ENCODE peak calls at places on chromosomes 5 and 9, in seven cellular contexts. One of them, this sample, is unnamed.

GRCh38 chr5:133473291-133473690 is 139.1 kb downstream of the FSTL4 start:
- DNase-seq in H9: no peak
- DNase-seq in trophoblast cell: peak
- DNase-seq in mesendoderm: no peak
- DNase-seq in H1: no peak
- DNase-seq in IMR-90: no peak
- DNase-seq in neuronal stem cell: no peak
- DNase-seq in this sample: no peak

GRCh38 chr9:115254781-115255180 is 136.8 kb upstream of the TNC start:
- DNase-seq in trophoblast cell: peak
- DNase-seq in H1: no peak
- DNase-seq in mesendoderm: no peak
- DNase-seq in IMR-90: peak
- DNase-seq in H9: no peak
- DNase-seq in neuronal stem cell: no peak
- DNase-seq in this sample: peak

GRCh38 chr5:160311491-160312138 is 749 bp downstream of the CCNJL start:
- DNase-seq in neuronal stem cell: no peak
- DNase-seq in trophoblast cell: no peak
- DNase-seq in H9: no peak
- DNase-seq in mesendoderm: peak
- DNase-seq in IMR-90: no peak
- DNase-seq in H1: peak
- DNase-seq in this sample: peak

GRCh38 chr9:94936411-94936810 is 209.9 kb downstream of the AOPEP start:
- DNase-seq in neuronal stem cell: no peak
- DNase-seq in H9: no peak
- DNase-seq in trophoblast cell: no peak
- DNase-seq in IMR-90: peak
- DNase-seq in mesendoderm: no peak
- DNase-seq in H1: no peak
- DNase-seq in this sample: peak

GRCh38 chr9:31023793-31024192 is 1360.7 kb upstream of the ACO1 start:
- DNase-seq in H9: no peak
- DNase-seq in H1: no peak
- DNase-seq in IMR-90: no peak
- DNase-seq in mesendoderm: no peak
- DNase-seq in neuronal stem cell: no peak
- DNase-seq in trophoblast cell: no peak
- DNase-seq in this sample: no peak

GRCh38 chr5:154221371-154221896 is 30.9 kb downstream of the GALNT10 start:
- DNase-seq in IMR-90: peak
- DNase-seq in trophoblast cell: peak
- DNase-seq in mesendoderm: peak
- DNase-seq in H1: peak
- DNase-seq in neuronal stem cell: no peak
- DNase-seq in H9: no peak
- DNase-seq in this sample: peak

GRCh38 chr5:79535477-79536192 is 21.7 kb upstream of the HOMER1 start:
- DNase-seq in neuronal stem cell: no peak
- DNase-seq in mesendoderm: no peak
- DNase-seq in trophoblast cell: peak
- DNase-seq in H1: no peak
- DNase-seq in H9: no peak
- DNase-seq in IMR-90: peak
- DNase-seq in this sample: peak

GRCh38 chr9:132531187-132531586 is 51.2 kb upstream of the BARHL1 start:
- DNase-seq in H1: no peak
- DNase-seq in neuronal stem cell: no peak
- DNase-seq in trophoblast cell: no peak
- DNase-seq in IMR-90: no peak
- DNase-seq in mesendoderm: peak
- DNase-seq in H9: peak
- DNase-seq in this sample: no peak

GRCh38 chr9:111094433-111095421 is 56.5 kb upstream of the LPAR1 start:
- DNase-seq in neuronal stem cell: no peak
- DNase-seq in H1: no peak
- DNase-seq in IMR-90: peak
- DNase-seq in trophoblast cell: peak
- DNase-seq in H9: no peak
- DNase-seq in mesendoderm: no peak
- DNase-seq in this sample: peak

GRCh38 chr9:9341203-9341602 is 1271.6 kb downstream of the PTPRD start:
- DNase-seq in neuronal stem cell: peak
- DNase-seq in IMR-90: no peak
- DNase-seq in H9: no peak
- DNase-seq in H1: no peak
- DNase-seq in trophoblast cell: no peak
- DNase-seq in mesendoderm: no peak
- DNase-seq in this sample: no peak

GRCh38 chr5:73435640-73436534 is 12.7 kb downstream of the FOXD1 start:
- DNase-seq in neuronal stem cell: no peak
- DNase-seq in H1: no peak
- DNase-seq in mesendoderm: peak
- DNase-seq in IMR-90: no peak
- DNase-seq in H9: peak
- DNase-seq in trophoblast cell: no peak
- DNase-seq in this sample: no peak

GRCh38 chr5:179605026-179605833 is 18.2 kb downstream of the HNRNPH1 start:
- DNase-seq in mesendoderm: no peak
- DNase-seq in neuronal stem cell: no peak
- DNase-seq in H1: no peak
- DNase-seq in IMR-90: peak
- DNase-seq in trophoblast cell: peak
- DNase-seq in H9: no peak
- DNase-seq in this sample: peak

GRCh38 chr5:54384356-54384933 is 71.1 kb upstream of the HSPB3 start:
- DNase-seq in trophoblast cell: no peak
- DNase-seq in IMR-90: no peak
- DNase-seq in mesendoderm: no peak
- DNase-seq in H9: no peak
- DNase-seq in neuronal stem cell: no peak
- DNase-seq in H1: no peak
- DNase-seq in this sample: no peak

GRCh38 chr5:55303238-55303690 is 4.2 kb downstream of the DHX29 start:
- DNase-seq in mesendoderm: no peak
- DNase-seq in trophoblast cell: peak
- DNase-seq in IMR-90: peak
- DNase-seq in H9: no peak
- DNase-seq in H1: no peak
- DNase-seq in neuronal stem cell: no peak
- DNase-seq in this sample: peak

GRCh38 chr5:17448877-17449276 is 49.2 kb upstream of the TAF11L2 start:
- DNase-seq in mesendoderm: no peak
- DNase-seq in neuronal stem cell: no peak
- DNase-seq in trophoblast cell: peak
- DNase-seq in H1: no peak
- DNase-seq in IMR-90: peak
- DNase-seq in H9: no peak
- DNase-seq in this sample: peak

GRCh38 chr5:10649518-10650410 is 85.9 kb downstream of the ANKRD33B start:
- DNase-seq in trophoblast cell: peak
- DNase-seq in H9: peak
- DNase-seq in H1: peak
- DNase-seq in neuronal stem cell: no peak
- DNase-seq in IMR-90: no peak
- DNase-seq in mesendoderm: no peak
- DNase-seq in this sample: no peak

GRCh38 chr5:148543727-148544126 is 110.6 kb downstream of the HTR4 start:
- DNase-seq in H9: no peak
- DNase-seq in IMR-90: no peak
- DNase-seq in mesendoderm: no peak
- DNase-seq in neuronal stem cell: no peak
- DNase-seq in trophoblast cell: no peak
- DNase-seq in H1: no peak
- DNase-seq in this sample: no peak

GRCh38 chr5:150144211-150144801 is 11.3 kb downstream of the PDGFRB start:
- DNase-seq in trophoblast cell: peak
- DNase-seq in neuronal stem cell: no peak
- DNase-seq in IMR-90: peak
- DNase-seq in H9: no peak
- DNase-seq in H1: no peak
- DNase-seq in mesendoderm: no peak
- DNase-seq in this sample: peak

GRCh38 chr5:36875051-36875788 is 1.3 kb upstream of the NIPBL start:
- DNase-seq in trophoblast cell: peak
- DNase-seq in neuronal stem cell: peak
- DNase-seq in H1: no peak
- DNase-seq in IMR-90: peak
- DNase-seq in mesendoderm: peak
- DNase-seq in H9: peak
- DNase-seq in this sample: peak

GRCh38 chr9:5375790-5376477 is 36.3 kb upstream of the RLN1 start:
- DNase-seq in H1: no peak
- DNase-seq in neuronal stem cell: no peak
- DNase-seq in mesendoderm: no peak
- DNase-seq in trophoblast cell: no peak
- DNase-seq in H9: no peak
- DNase-seq in IMR-90: no peak
- DNase-seq in this sample: peak

GRCh38 chr5:73447234-73448071 is 1.1 kb downstream of the FOXD1 start:
- DNase-seq in trophoblast cell: peak
- DNase-seq in neuronal stem cell: no peak
- DNase-seq in mesendoderm: peak
- DNase-seq in H9: peak
- DNase-seq in IMR-90: peak
- DNase-seq in H1: peak
- DNase-seq in this sample: peak

GRCh38 chr9:115733736-115734135 is 419.9 kb upstream of the PAPPA start:
- DNase-seq in neuronal stem cell: no peak
- DNase-seq in trophoblast cell: no peak
- DNase-seq in mesendoderm: peak
- DNase-seq in H9: no peak
- DNase-seq in H1: no peak
- DNase-seq in IMR-90: no peak
- DNase-seq in this sample: peak

GRCh38 chr9:38107405-38107804 is 38.4 kb upstream of the SHB start:
- DNase-seq in neuronal stem cell: no peak
- DNase-seq in H1: no peak
- DNase-seq in H9: no peak
- DNase-seq in IMR-90: no peak
- DNase-seq in mesendoderm: no peak
- DNase-seq in trophoblast cell: no peak
- DNase-seq in this sample: no peak

GRCh38 chr5:1668141-1668721 is 131.4 kb downstream of the MRPL36 start:
- DNase-seq in IMR-90: no peak
- DNase-seq in H9: peak
- DNase-seq in trophoblast cell: no peak
- DNase-seq in mesendoderm: peak
- DNase-seq in neuronal stem cell: no peak
- DNase-seq in H1: no peak
- DNase-seq in this sample: no peak

GRCh38 chr9:33159760-33160127 is 7.4 kb downstream of the B4GALT1 start:
- DNase-seq in IMR-90: peak
- DNase-seq in trophoblast cell: peak
- DNase-seq in H1: no peak
- DNase-seq in neuronal stem cell: no peak
- DNase-seq in mesendoderm: no peak
- DNase-seq in H9: no peak
- DNase-seq in this sample: peak

GRCh38 chr5:95818181-95819147 is 4.1 kb downstream of the GLRX start:
- DNase-seq in mesendoderm: no peak
- DNase-seq in neuronal stem cell: no peak
- DNase-seq in IMR-90: no peak
- DNase-seq in H9: no peak
- DNase-seq in H1: no peak
- DNase-seq in trophoblast cell: peak
- DNase-seq in this sample: no peak
- H3K18ac ChIP-seq in mesendoderm: no peak
- H3K18ac ChIP-seq in neuronal stem cell: no peak
- H3K18ac ChIP-seq in IMR-90: no peak
- H3K18ac ChIP-seq in H9: no peak
- H3K18ac ChIP-seq in H1: no peak
- H3K18ac ChIP-seq in trophoblast cell: no peak
- H3K18ac ChIP-seq in this sample: peak

GRCh38 chr9:81613002-81613750 is 76.2 kb downstream of the TLE1 start:
- DNase-seq in neuronal stem cell: no peak
- DNase-seq in H9: no peak
- DNase-seq in H1: no peak
- DNase-seq in mesendoderm: no peak
- DNase-seq in trophoblast cell: peak
- DNase-seq in IMR-90: peak
- DNase-seq in this sample: peak

GRCh38 chr9:81614335-81614734 is 75.0 kb downstream of the TLE1 start:
- DNase-seq in neuronal stem cell: no peak
- DNase-seq in trophoblast cell: peak
- DNase-seq in mesendoderm: no peak
- DNase-seq in H9: no peak
- DNase-seq in H1: no peak
- DNase-seq in IMR-90: no peak
- DNase-seq in this sample: no peak

GRCh38 chr9:81619353-81620008 is 69.9 kb downstream of the TLE1 start:
- DNase-seq in neuronal stem cell: no peak
- DNase-seq in H1: no peak
- DNase-seq in trophoblast cell: no peak
- DNase-seq in IMR-90: peak
- DNase-seq in mesendoderm: no peak
- DNase-seq in H9: no peak
- DNase-seq in this sample: peak

GRCh38 chr9:81618923-81619322 is 70.4 kb downstream of the TLE1 start:
- DNase-seq in mesendoderm: no peak
- DNase-seq in neuronal stem cell: no peak
- DNase-seq in H9: no peak
- DNase-seq in H1: no peak
- DNase-seq in trophoblast cell: no peak
- DNase-seq in IMR-90: no peak
- DNase-seq in this sample: no peak

DNA sequence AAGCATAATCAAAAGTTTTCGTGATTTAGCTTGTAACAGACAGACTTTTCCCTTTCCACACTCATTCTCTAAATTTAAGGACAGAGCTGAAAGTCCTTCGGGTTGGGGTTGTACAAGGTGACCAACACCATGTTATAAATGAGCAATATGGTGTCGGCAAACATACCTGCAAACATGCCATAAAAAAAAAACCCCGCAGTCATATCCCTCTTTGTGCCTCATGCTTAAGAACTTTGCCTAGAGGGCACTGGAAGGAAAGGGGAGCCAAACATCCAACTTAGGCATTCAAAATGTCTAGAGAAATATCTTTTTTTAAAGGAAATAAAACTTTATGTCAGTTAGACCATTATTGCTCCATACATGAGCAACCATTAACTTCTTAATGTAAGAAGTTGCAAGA is 73.2 kb downstream of the TLE1 start:
- DNase-seq in H1: no peak
- DNase-seq in IMR-90: no peak
- DNase-seq in neuronal stem cell: no peak
- DNase-seq in trophoblast cell: peak
- DNase-seq in H9: no peak
- DNase-seq in mesendoderm: no peak
- DNase-seq in this sample: no peak
- H4K8ac ChIP-seq in H1: no peak
- H4K8ac ChIP-seq in IMR-90: no peak
- H4K8ac ChIP-seq in neuronal stem cell: no peak
- H4K8ac ChIP-seq in trophoblast cell: no peak
- H4K8ac ChIP-seq in H9: no peak
- H4K8ac ChIP-seq in mesendoderm: no peak
- H4K8ac ChIP-seq in this sample: no peak

GRCh38 chr9:81841326-81841725 is 86.9 kb upstream of the SPATA31D4 start:
- DNase-seq in mesendoderm: peak
- DNase-seq in H9: peak
- DNase-seq in IMR-90: no peak
- DNase-seq in neuronal stem cell: no peak
- DNase-seq in trophoblast cell: no peak
- DNase-seq in H1: no peak
- DNase-seq in this sample: no peak
- H3K18ac ChIP-seq in mesendoderm: no peak
- H3K18ac ChIP-seq in H9: no peak
- H3K18ac ChIP-seq in IMR-90: no peak
- H3K18ac ChIP-seq in neuronal stem cell: peak
- H3K18ac ChIP-seq in trophoblast cell: no peak
- H3K18ac ChIP-seq in H1: no peak
- H3K18ac ChIP-seq in this sample: no peak

GRCh38 chr5:77192444-77193050 is 17.9 kb upstream of the PDE8B start:
- DNase-seq in H9: no peak
- DNase-seq in trophoblast cell: no peak
- DNase-seq in H1: no peak
- DNase-seq in neuronal stem cell: no peak
- DNase-seq in mesendoderm: no peak
- DNase-seq in IMR-90: no peak
- DNase-seq in this sample: no peak
- H4K8ac ChIP-seq in H9: no peak
- H4K8ac ChIP-seq in trophoblast cell: no peak
- H4K8ac ChIP-seq in H1: no peak
- H4K8ac ChIP-seq in neuronal stem cell: no peak
- H4K8ac ChIP-seq in mesendoderm: no peak
- H4K8ac ChIP-seq in IMR-90: no peak
- H4K8ac ChIP-seq in this sample: no peak